ENCODE peak calls at places on chromosomes 7 and 10, in six cellular contexts. Q, L, K, M, N and O are unnamed samples.
A peak's percentile ranks its signal among the peaks of the same experiment; 100 is the strongest.

GRCh38 chr10:124250506-124250905 is 157.1 kb upstream of the CHST15 start:
- DNase-seq in N (peak; percentile 6), K (no peak), M (no peak), Q (no peak), L (no peak), O (no peak)

GRCh38 chr7:75966209-75966961 is 28.0 kb downstream of the TMEM120A start:
- DNase-seq in Q (no peak), M (peak; percentile 25), K (peak; percentile 78), N (peak; percentile 82), L (no peak), O (no peak)

GRCh38 chr7:20438665-20439376 is 108.1 kb downstream of the ITGB8 start:
- DNase-seq in L (no peak), Q (no peak), M (no peak), K (no peak), N (no peak), O (no peak)

GRCh38 chr10:59057350-59057749 is 119.1 kb upstream of the PHYHIPL start:
- DNase-seq in N (no peak), M (peak; percentile 31), L (no peak), Q (no peak), K (no peak), O (no peak)

GRCh38 chr10:132264306-132264950 is 43.3 kb downstream of the STK32C start:
- DNase-seq in N (no peak), L (no peak), Q (no peak), M (no peak), K (no peak), O (no peak)

GRCh38 chr10:22593644-22594043 is 120.7 kb downstream of the PIP4K2A start:
- DNase-seq in N (no peak), L (no peak), M (no peak), Q (no peak), K (no peak), O (no peak)

GRCh38 chr7:107276220-107276827 is 107.5 kb downstream of the HBP1 start:
- DNase-seq in Q (no peak), K (no peak), N (no peak), L (no peak), M (no peak), O (no peak)

GRCh38 chr7:5622286-5622685 is 159.2 kb downstream of the RNF216 start:
- DNase-seq in M (no peak), Q (no peak), K (no peak), N (no peak), L (no peak), O (no peak)

GRCh38 chr7:2605608-2606538 is 25.9 kb upstream of the TTYH3 start:
- DNase-seq in K (no peak), L (no peak), Q (no peak), N (no peak), M (no peak), O (no peak)

GRCh38 chr10:6062101-6062771 is at the start of gene IL2RA:
- DNase-seq in Q (no peak), L (no peak), N (no peak), M (no peak), K (no peak), O (no peak)

GRCh38 chr10:100816671-100817070 is 71.3 kb downstream of the PAX2 start:
- DNase-seq in N (no peak), K (no peak), Q (no peak), L (no peak), M (no peak), O (no peak)

GRCh38 chr7:28190077-28190476 is 9.5 kb upstream of the JAZF1 start:
- DNase-seq in K (peak; percentile 25), N (no peak), L (no peak), M (no peak), Q (no peak), O (no peak)

GRCh38 chr10:114045738-114046458 is 2.2 kb downstream of the ADRB1 start:
- DNase-seq in Q (no peak), N (no peak), L (no peak), K (no peak), M (no peak), O (no peak)

GRCh38 chr7:148972360-148972759 is 55.9 kb downstream of the PDIA4 start:
- DNase-seq in K (no peak), N (no peak), Q (no peak), L (no peak), M (no peak), O (no peak)